ENCODE peak calls at places on chromosomes 3 and 15, in four cellular contexts. I, C, V and O are unnamed samples.

GRCh38 chr15:50124557-50125080 is 5.6 kb upstream of the ATP8B4 start:
- DNase-seq in V (no peak), C (no peak), I (no peak), O (no peak)

GRCh38 chr15:96418146-96418545 is 87.6 kb downstream of the NR2F2 start:
- DNase-seq in V (no peak), C (no peak), I (no peak), O (no peak)

GRCh38 chr3:25592510-25592968 is 72.2 kb downstream of the TOP2B start:
- DNase-seq in V (peak), I (peak), C (no peak), O (no peak)

GRCh38 chr15:48794697-48795134 is 16.2 kb downstream of the CEP152 start:
- DNase-seq in I (no peak), C (peak), V (no peak), O (no peak)

GRCh38 chr3:194375921-194376570 is 6.5 kb upstream of the LRRC15 start:
- DNase-seq in V (no peak), I (no peak), C (no peak), O (no peak)

GRCh38 chr3:160088492-160089137 is 100.0 kb downstream of the IL12A start:
- DNase-seq in I (no peak), C (no peak), V (no peak), O (no peak)

GRCh38 chr3:106609666-106610301 is 741.0 kb upstream of the CBLB start:
- DNase-seq in C (peak), I (peak), V (peak), O (peak)

GRCh38 chr15:62758126-62758951 is 284.2 kb upstream of the TPM1 start:
- DNase-seq in V (peak), C (no peak), I (peak), O (no peak)

GRCh38 chr15:42955518-42955917 is 34.9 kb upstream of the TTBK2 start:
- DNase-seq in I (peak), C (no peak), V (no peak), O (no peak)

GRCh38 chr15:42165081-42165480 is 8.6 kb upstream of the PLA2G4F start:
- DNase-seq in I (peak), V (no peak), C (no peak), O (no peak)

GRCh38 chr3:4722103-4722502 is 229.0 kb downstream of the ITPR1 start:
- DNase-seq in V (no peak), C (no peak), I (peak), O (no peak)

GRCh38 chr3:88807471-88808090 is 299.8 kb upstream of the EPHA3 start:
- DNase-seq in V (peak), C (no peak), I (peak), O (no peak)

GRCh38 chr15:71705151-71705550 is 105.2 kb upstream of the NR2E3 start:
- DNase-seq in V (no peak), I (no peak), C (no peak), O (no peak)

GRCh38 chr3:97863025-97863424 is 41.2 kb downstream of the CRYBG3 start:
- DNase-seq in V (no peak), I (peak), C (no peak), O (no peak)

GRCh38 chr3:168859143-168859542 is 763.4 kb upstream of the GOLIM4 start:
- DNase-seq in C (no peak), I (no peak), V (no peak), O (no peak)

GRCh38 chr3:128236667-128237066 is 83.4 kb downstream of the EEFSEC start:
- DNase-seq in I (no peak), V (no peak), C (no peak), O (no peak)

GRCh38 chr3:62246094-62246493 is 127.3 kb downstream of the FEZF2 start:
- DNase-seq in I (no peak), C (no peak), V (no peak), O (no peak)

GRCh38 chr3:136311256-136311655 is 61.1 kb downstream of the PCCB start:
- DNase-seq in V (no peak), I (no peak), C (no peak), O (no peak)

GRCh38 chr3:136305879-136306278 is 55.7 kb downstream of the PCCB start:
- DNase-seq in C (peak), V (peak), I (peak), O (no peak)
- TF ChIP-seq CTCF in C (peak), V (peak), I (peak), O (peak)

DNA sequence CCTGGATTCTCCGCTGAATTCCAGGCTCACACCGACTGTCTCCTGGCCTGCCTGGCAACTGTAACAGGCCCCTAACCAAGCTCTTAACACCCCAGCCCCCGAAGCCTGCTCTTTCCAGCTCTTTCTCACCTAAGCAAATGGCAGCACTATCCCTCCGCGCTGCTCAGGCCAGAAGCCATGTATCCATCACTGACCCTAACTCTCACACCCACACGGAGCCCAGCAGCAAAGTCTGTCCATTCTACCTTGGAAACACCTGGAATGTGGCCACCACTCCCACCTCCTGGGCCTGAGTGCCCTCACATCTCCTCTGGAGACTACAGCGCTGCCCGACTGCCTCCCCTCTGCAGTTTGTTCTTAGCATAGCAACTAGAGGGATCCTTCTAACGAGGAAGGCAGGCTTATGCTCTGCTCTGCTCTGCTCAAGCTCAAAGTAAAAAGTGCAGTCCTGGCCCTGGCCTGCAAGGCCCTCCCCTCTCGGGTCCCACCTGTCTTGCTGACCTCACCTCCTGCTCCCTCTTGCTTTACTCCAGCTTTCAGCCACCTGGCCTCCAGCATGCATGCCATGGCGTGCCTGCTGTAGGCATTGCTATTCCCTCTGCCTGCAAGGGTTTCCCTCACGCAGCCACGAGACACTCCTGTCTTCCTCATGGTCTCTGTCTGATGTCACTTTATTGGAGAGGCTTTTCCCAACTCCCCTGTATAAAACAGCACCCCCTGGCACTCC is 27.2 kb downstream of the FEM1B start:
- DNase-seq in I (no peak), V (no peak), C (no peak), O (no peak)
- TF ChIP-seq CTCF in I (no peak), V (no peak), C (no peak), O (no peak)

GRCh38 chr3:109071349-109072142 is 46.4 kb downstream of the MORC1 start:
- DNase-seq in V (no peak), I (no peak), C (no peak), O (no peak)
- TF ChIP-seq CTCF in V (no peak), I (no peak), C (peak), O (no peak)

GRCh38 chr15:83549563-83549962 is 102.4 kb downstream of the SH3GL3 start:
- DNase-seq in C (no peak), I (no peak), V (no peak), O (no peak)
- TF ChIP-seq CTCF in C (no peak), I (no peak), V (no peak), O (no peak)

GRCh38 chr3:150216041-150216811 is 191.9 kb upstream of the TSC22D2 start:
- DNase-seq in C (no peak), V (peak), I (peak), O (no peak)
- TF ChIP-seq CTCF in C (no peak), V (no peak), I (no peak), O (no peak)